ENCODE peak calls at places on chromosomes 16 and 17, in nine cellular contexts. B is NCI-H2081, A is left cardiac atrium, I is ACHN, O is foreskin fibroblast, X is 8988T, G is NCI-H1048, U is fibroblast of mammary gland, E is SK-N-MC. P is an unnamed sample.

GRCh38 chr16:4496305-4496704 is 20.1 kb downstream of the HMOX2 start:
- DNase-seq in B (no peak), A (no peak), I (peak), O (peak), X (no peak), G (no peak), U (peak), E (no peak), P (no peak)

GRCh38 chr17:7587831-7588230 is 2.1 kb downstream of the SOX15 start:
- DNase-seq in B (no peak), A (no peak), I (no peak), O (peak), X (no peak), G (no peak), U (no peak), E (no peak), P (no peak)

GRCh38 chr17:78281249-78281865 is 49.9 kb downstream of the TMEM235 start:
- DNase-seq in B (no peak), A (no peak), I (no peak), O (no peak), X (no peak), G (no peak), U (peak), E (no peak), P (peak)

GRCh38 chr16:79334127-79334526 is 266.4 kb downstream of the MAF start:
- DNase-seq in B (no peak), A (no peak), I (peak), O (no peak), X (peak), G (no peak), U (no peak), E (no peak), P (no peak)

GRCh38 chr17:14019186-14019956 is 49.9 kb upstream of the COX10 start:
- DNase-seq in B (no peak), A (no peak), I (no peak), O (peak), X (no peak), G (no peak), U (peak), E (no peak), P (no peak)

GRCh38 chr17:19348081-19348650 is 14.4 kb downstream of the B9D1 start:
- DNase-seq in B (no peak), A (no peak), I (no peak), O (no peak), X (no peak), G (no peak), U (no peak), E (no peak), P (no peak)

GRCh38 chr16:19027416-19027815 is 40.0 kb upstream of the COQ7 start:
- DNase-seq in B (no peak), A (no peak), I (no peak), O (no peak), X (no peak), G (no peak), U (no peak), E (no peak), P (no peak)

GRCh38 chr16:78310990-78311561 is 211.6 kb downstream of the WWOX start:
- DNase-seq in B (no peak), A (no peak), I (no peak), O (no peak), X (no peak), G (no peak), U (no peak), E (no peak), P (no peak)

GRCh38 chr16:54275956-54276355 is 10.6 kb downstream of the IRX3 start:
- DNase-seq in B (no peak), A (no peak), I (peak), O (no peak), X (no peak), G (no peak), U (no peak), E (no peak), P (no peak)

GRCh38 chr17:1422907-1423306 is 22.9 kb upstream of the YWHAE start:
- DNase-seq in B (no peak), A (peak), I (peak), O (peak), X (no peak), G (no peak), U (peak), E (no peak), P (no peak)

GRCh38 chr17:19513897-19514488 is 19.7 kb upstream of the SLC47A1 start:
- DNase-seq in B (peak), A (peak), I (peak), O (peak), X (no peak), G (no peak), U (peak), E (no peak), P (peak)

GRCh38 chr17:68794636-68795503 is 160.3 kb downstream of the ABCA8 start:
- DNase-seq in B (no peak), A (no peak), I (no peak), O (peak), X (no peak), G (no peak), U (peak), E (no peak), P (no peak)

GRCh38 chr16:80631581-80631980 is 90.8 kb downstream of the DYNLRB2 start:
- DNase-seq in B (no peak), A (no peak), I (no peak), O (no peak), X (no peak), G (no peak), U (no peak), E (no peak), P (no peak)

GRCh38 chr17:65370669-65371126 is 190.8 kb downstream of the AXIN2 start:
- DNase-seq in B (no peak), A (peak), I (no peak), O (no peak), X (no peak), G (no peak), U (no peak), E (no peak), P (no peak)

GRCh38 chr16:27231692-27232060 is 28.4 kb downstream of the KDM8 start:
- DNase-seq in B (no peak), A (no peak), I (no peak), O (no peak), X (no peak), G (no peak), U (no peak), E (no peak), P (no peak)

GRCh38 chr17:36592316-36592710 is 634 bp downstream of the DHRS11 start:
- DNase-seq in B (no peak), A (no peak), I (peak), O (peak), X (no peak), G (no peak), U (no peak), E (no peak), P (no peak)

GRCh38 chr17:82065638-82066303 is at the start of gene DUS1L:
- DNase-seq in B (peak), A (peak), I (peak), O (peak), X (no peak), G (no peak), U (peak), E (no peak), P (peak)

GRCh38 chr16:15643453-15644305 is 725 bp upstream of the MARF1 start:
- DNase-seq in B (peak), A (no peak), I (peak), O (peak), X (no peak), G (no peak), U (peak), E (peak), P (no peak)

GRCh38 chr17:82559779-82560642 is 40.5 kb downstream of the FOXK2 start:
- DNase-seq in B (peak), A (no peak), I (no peak), O (no peak), X (no peak), G (no peak), U (no peak), E (no peak), P (no peak)

GRCh38 chr16:617855-618254 is 12.9 kb upstream of the WFIKKN1 start:
- DNase-seq in B (no peak), A (no peak), I (no peak), O (no peak), X (no peak), G (no peak), U (no peak), E (no peak), P (no peak)

GRCh38 chr17:574061-574460 is 140.6 kb downstream of the VPS53 start:
- DNase-seq in B (no peak), A (peak), I (no peak), O (no peak), X (no peak), G (no peak), U (peak), E (no peak), P (no peak)

GRCh38 chr17:44360826-44361225 is 2.8 kb downstream of the FAM171A2 start:
- DNase-seq in B (no peak), A (no peak), I (no peak), O (peak), X (no peak), G (no peak), U (peak), E (no peak), P (peak)

GRCh38 chr17:57913576-57914273 is 41.5 kb downstream of the CUEDC1 start:
- DNase-seq in B (no peak), A (peak), I (no peak), O (peak), X (no peak), G (no peak), U (peak), E (no peak), P (no peak)